ENCODE peak calls at places on chromosomes 16 and 17, in four cellular contexts. U is heart right ventricle; X is IMR-90; P is CD4-positive, CD25-positive, alpha-beta regulatory T cell. Y is an unnamed sample. For H3K4me1, the result is how much of the 10 kb centered on the place peaks cover.

GRCh38 chr17:31843382-31843780 is 15.7 kb downstream of the COPRS start:
- DNase-seq in U (no peak), X (peak), P (no peak), Y (no peak)

GRCh38 chr17:8192070-8192815 is 2.3 kb upstream of the BORCS6 start:
- DNase-seq in U (peak), X (peak), P (peak), Y (peak)

GRCh38 chr17:20944014-20944905 is 98.6 kb downstream of the USP22 start:
- DNase-seq in U (no peak), X (no peak), P (peak), Y (no peak)

GRCh38 chr17:14579716-14580115 is 278.8 kb downstream of the HS3ST3B1 start:
- DNase-seq in U (no peak), X (no peak), P (no peak), Y (no peak)

GRCh38 chr17:60989439-60989838 is 311.8 kb downstream of the BCAS3 start:
- DNase-seq in U (no peak), X (no peak), P (no peak), Y (no peak)

GRCh38 chr17:2192367-2193028 is 111.1 kb downstream of the SMG6 start:
- DNase-seq in U (no peak), X (peak), P (peak), Y (peak)

GRCh38 chr17:62705116-62705515 is 77.6 kb downstream of the MRC2 start:
- DNase-seq in U (peak), X (no peak), P (no peak), Y (no peak)

GRCh38 chr16:11670171-11671131 is 2.2 kb downstream of the SNN start:
- DNase-seq in U (no peak), X (no peak), P (peak), Y (no peak)

GRCh38 chr17:33196883-33197282 is 96.2 kb downstream of the ASIC2 start:
- DNase-seq in U (no peak), X (no peak), P (no peak), Y (no peak)

GRCh38 chr16:48282636-48283263 is 35.4 kb upstream of the ABCC11 start:
- DNase-seq in U (peak), X (no peak), P (no peak), Y (no peak)
- H3K27ac ChIP-seq in U (peak), X (no peak), P (no peak), Y (no peak)

DNA sequence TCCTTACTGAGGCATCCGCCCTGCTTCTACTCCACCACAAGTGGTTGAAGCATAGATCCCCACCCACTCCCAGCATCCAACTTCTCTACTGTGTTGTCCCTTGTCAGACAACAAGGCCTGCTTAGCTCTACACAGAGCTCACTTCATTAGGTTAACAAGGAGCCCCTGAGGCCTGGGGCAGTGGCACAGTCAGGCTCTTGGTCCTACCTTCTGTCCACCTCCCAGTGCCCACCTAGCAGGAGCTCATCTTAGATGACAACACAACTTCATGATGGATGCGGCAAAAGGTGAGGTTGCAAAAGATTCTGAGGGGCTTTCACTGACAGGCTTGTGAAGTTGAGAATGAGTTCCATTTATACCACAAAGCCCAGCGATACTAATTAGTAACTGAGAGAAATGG is 432.0 kb upstream of the CDH5 start:
- DNase-seq in U (no peak), X (no peak), P (no peak), Y (no peak)
- H3K4me3 ChIP-seq in U (no peak), X (no peak), P (no peak), Y (no peak)

DNA sequence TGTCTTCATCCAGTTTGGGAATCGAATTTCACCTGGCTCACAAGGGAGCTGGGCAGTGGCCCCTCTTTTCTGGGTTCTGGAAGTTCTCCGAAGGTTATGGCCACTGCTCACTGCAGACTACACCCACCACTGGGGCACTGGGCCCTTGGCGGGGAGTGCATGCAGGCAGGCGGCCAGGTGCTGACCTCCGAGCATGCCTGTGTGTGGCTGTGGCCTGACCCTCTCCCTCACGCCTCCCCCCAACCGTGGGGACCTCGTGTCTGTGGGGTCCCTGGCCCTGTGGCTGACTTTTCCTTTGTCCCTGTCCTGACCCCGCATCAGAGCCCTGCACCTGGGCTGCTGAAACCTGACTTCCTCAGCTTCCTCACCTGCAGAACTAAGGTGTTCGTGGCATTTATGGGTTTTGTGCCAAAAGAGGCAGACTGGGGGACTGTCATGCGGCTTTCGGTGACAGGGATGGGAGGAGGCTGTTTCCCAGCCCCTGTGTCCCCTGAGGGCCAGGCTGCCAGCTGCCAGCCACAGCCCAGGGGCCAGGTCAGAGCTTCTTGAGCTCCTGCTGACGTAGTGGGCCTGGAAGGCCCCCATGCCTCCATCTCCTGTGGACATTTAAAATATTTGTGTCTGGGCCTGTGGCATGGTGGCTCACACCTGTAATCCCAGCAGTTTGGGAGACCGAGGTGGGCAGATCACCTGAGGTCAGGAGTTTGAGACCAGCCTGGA is 21.4 kb downstream of the ASPSCR1 start:
- DNase-seq in U (no peak), X (no peak), P (no peak), Y (no peak)
- H3K4me1 ChIP-seq in U (under half), X (under half), P (under half), Y (under half)

GRCh38 chr16:4704913-4705312 is 11.6 kb downstream of the NUDT16L1 start:
- DNase-seq in U (no peak), X (no peak), P (no peak), Y (no peak)
- H3K27ac ChIP-seq in U (no peak), X (no peak), P (no peak), Y (no peak)

GRCh38 chr17:48577946-48578615 is at the start of gene HOXB4:
- DNase-seq in U (peak), X (peak), P (peak), Y (peak)
- H3K4me3 ChIP-seq in U (peak), X (peak), P (peak), Y (peak)